ENCODE peak calls at places on chromosomes 5 and 9, in eight cellular contexts. One of them, this sample, is unnamed.

GRCh38 chr5:171612749-171613148 is 172.9 kb upstream of the SMIM23 start:
- DNase-seq in GM12891: no peak
- DNase-seq in HFF-Myc: no peak
- DNase-seq in HT1080: no peak
- DNase-seq in WTC11: no peak
- DNase-seq in lung: no peak
- DNase-seq in NCI-H2171: no peak
- DNase-seq in neural crest cell: no peak
- DNase-seq in this sample: no peak

GRCh38 chr5:131610198-131611063 is 24.6 kb downstream of the RAPGEF6 start:
- DNase-seq in GM12891: no peak
- DNase-seq in lung: no peak
- DNase-seq in NCI-H2171: no peak
- DNase-seq in HT1080: peak; percentile 91
- DNase-seq in neural crest cell: no peak
- DNase-seq in HFF-Myc: peak; percentile 33
- DNase-seq in WTC11: no peak
- DNase-seq in this sample: no peak

GRCh38 chr5:170747851-170748250 is 35.7 kb upstream of the GABRP start:
- DNase-seq in HT1080: peak; percentile 11
- DNase-seq in lung: no peak
- DNase-seq in NCI-H2171: no peak
- DNase-seq in HFF-Myc: no peak
- DNase-seq in WTC11: peak; percentile 72
- DNase-seq in neural crest cell: peak; percentile 57
- DNase-seq in GM12891: no peak
- DNase-seq in this sample: no peak

GRCh38 chr5:55517804-55518203 is 17.0 kb downstream of the PLPP1 start:
- DNase-seq in neural crest cell: no peak
- DNase-seq in WTC11: no peak
- DNase-seq in HT1080: no peak
- DNase-seq in lung: no peak
- DNase-seq in HFF-Myc: no peak
- DNase-seq in NCI-H2171: no peak
- DNase-seq in GM12891: no peak
- DNase-seq in this sample: no peak

GRCh38 chr5:64666058-64666457 is 24.2 kb upstream of the SHISAL2B start:
- DNase-seq in NCI-H2171: no peak
- DNase-seq in lung: no peak
- DNase-seq in WTC11: no peak
- DNase-seq in HT1080: peak; percentile 64
- DNase-seq in HFF-Myc: no peak
- DNase-seq in GM12891: no peak
- DNase-seq in neural crest cell: no peak
- DNase-seq in this sample: no peak

GRCh38 chr5:14909369-14909768 is 37.8 kb upstream of the ANKH start:
- DNase-seq in WTC11: no peak
- DNase-seq in HFF-Myc: no peak
- DNase-seq in HT1080: no peak
- DNase-seq in GM12891: no peak
- DNase-seq in neural crest cell: no peak
- DNase-seq in NCI-H2171: no peak
- DNase-seq in lung: no peak
- DNase-seq in this sample: no peak

GRCh38 chr5:115379622-115380344 is 83.3 kb upstream of the CCDC112 start:
- DNase-seq in NCI-H2171: no peak
- DNase-seq in neural crest cell: no peak
- DNase-seq in HT1080: peak; percentile 67
- DNase-seq in GM12891: no peak
- DNase-seq in lung: no peak
- DNase-seq in HFF-Myc: no peak
- DNase-seq in WTC11: no peak
- DNase-seq in this sample: peak; percentile 45

GRCh38 chr9:96379461-96379860 is 4.0 kb downstream of the SLC35D2 start:
- DNase-seq in HT1080: no peak
- DNase-seq in lung: no peak
- DNase-seq in WTC11: no peak
- DNase-seq in NCI-H2171: no peak
- DNase-seq in HFF-Myc: no peak
- DNase-seq in neural crest cell: no peak
- DNase-seq in GM12891: no peak
- DNase-seq in this sample: no peak

GRCh38 chr5:66945389-66946349 is 250.9 kb downstream of the CD180 start:
- DNase-seq in HT1080: peak; percentile 60
- DNase-seq in lung: no peak
- DNase-seq in neural crest cell: no peak
- DNase-seq in NCI-H2171: no peak
- DNase-seq in GM12891: no peak
- DNase-seq in WTC11: no peak
- DNase-seq in HFF-Myc: no peak
- DNase-seq in this sample: no peak

GRCh38 chr5:71744009-71744792 is 25.1 kb downstream of the CARTPT start:
- DNase-seq in HFF-Myc: no peak
- DNase-seq in HT1080: no peak
- DNase-seq in lung: no peak
- DNase-seq in GM12891: no peak
- DNase-seq in WTC11: no peak
- DNase-seq in neural crest cell: no peak
- DNase-seq in NCI-H2171: no peak
- DNase-seq in this sample: peak; percentile 90

GRCh38 chr9:109779711-109780452 is at the start of gene PALM2AKAP2:
- DNase-seq in WTC11: peak; percentile 76
- DNase-seq in NCI-H2171: peak; percentile 69
- DNase-seq in GM12891: peak; percentile 25
- DNase-seq in neural crest cell: peak; percentile 63
- DNase-seq in HFF-Myc: peak; percentile 30
- DNase-seq in HT1080: peak; percentile 61
- DNase-seq in lung: peak; percentile 31
- DNase-seq in this sample: peak; percentile 22

GRCh38 chr9:82140471-82140870 is 151.9 kb downstream of the SPATA31D1 start:
- DNase-seq in lung: no peak
- DNase-seq in WTC11: no peak
- DNase-seq in NCI-H2171: no peak
- DNase-seq in HFF-Myc: no peak
- DNase-seq in GM12891: no peak
- DNase-seq in neural crest cell: no peak
- DNase-seq in HT1080: no peak
- DNase-seq in this sample: no peak

GRCh38 chr5:10323588-10324488 is 16.1 kb upstream of the CMBL start:
- DNase-seq in HT1080: no peak
- DNase-seq in WTC11: no peak
- DNase-seq in GM12891: no peak
- DNase-seq in neural crest cell: no peak
- DNase-seq in HFF-Myc: no peak
- DNase-seq in NCI-H2171: no peak
- DNase-seq in lung: no peak
- DNase-seq in this sample: no peak

GRCh38 chr5:110736763-110737162 is 2.0 kb upstream of the SLC25A46 start:
- DNase-seq in HT1080: no peak
- DNase-seq in neural crest cell: no peak
- DNase-seq in WTC11: no peak
- DNase-seq in NCI-H2171: no peak
- DNase-seq in lung: no peak
- DNase-seq in HFF-Myc: no peak
- DNase-seq in GM12891: no peak
- DNase-seq in this sample: peak; percentile 18

GRCh38 chr5:172453206-172453985 is 929 bp downstream of the SH3PXD2B start:
- DNase-seq in HT1080: peak; percentile 70
- DNase-seq in NCI-H2171: no peak
- DNase-seq in neural crest cell: peak; percentile 59
- DNase-seq in GM12891: no peak
- DNase-seq in WTC11: peak; percentile 66
- DNase-seq in lung: no peak
- DNase-seq in HFF-Myc: no peak
- DNase-seq in this sample: no peak

GRCh38 chr9:91758491-91758981 is 191.5 kb downstream of the ROR2 start:
- DNase-seq in HFF-Myc: peak; percentile 70
- DNase-seq in HT1080: peak; percentile 31
- DNase-seq in lung: no peak
- DNase-seq in GM12891: peak; percentile 35
- DNase-seq in NCI-H2171: no peak
- DNase-seq in neural crest cell: peak; percentile 70
- DNase-seq in WTC11: peak; percentile 84
- DNase-seq in this sample: no peak

GRCh38 chr9:130288926-130289705 is 23.6 kb downstream of the HMCN2 start:
- DNase-seq in WTC11: no peak
- DNase-seq in HFF-Myc: no peak
- DNase-seq in lung: no peak
- DNase-seq in NCI-H2171: no peak
- DNase-seq in HT1080: no peak
- DNase-seq in neural crest cell: no peak
- DNase-seq in GM12891: no peak
- DNase-seq in this sample: no peak

This sample was measured in mucosa of gallbladder.